ENCODE peak calls at places on chromosomes 16 and 17, in six cellular contexts. B is neuronal stem cell, D is IMR-90, I is H9, F is mesenchymal stem cell, C is trophoblast cell. P is an unnamed sample.

GRCh38 chr16:30903596-30903995 is 7.2 kb downstream of the CTF1 start:
- DNase-seq in B (no peak), D (no peak), I (no peak), F (no peak), C (no peak), P (peak)

GRCh38 chr17:57925361-57925990 is 29.7 kb downstream of the CUEDC1 start:
- DNase-seq in B (no peak), D (no peak), I (no peak), F (no peak), C (no peak), P (no peak)

GRCh38 chr17:80187493-80187892 is 17.7 kb downstream of the CARD14 start:
- DNase-seq in B (no peak), D (no peak), I (no peak), F (no peak), C (no peak), P (no peak)

GRCh38 chr17:7703584-7704574 is 1.1 kb upstream of the EFNB3 start:
- DNase-seq in B (peak), D (no peak), I (peak), F (peak), C (no peak), P (peak)

GRCh38 chr16:50202926-50203624 is 50.0 kb downstream of the TENT4B start:
- DNase-seq in B (no peak), D (peak), I (no peak), F (peak), C (peak), P (peak)

GRCh38 chr16:76278976-76279375 is 1.8 kb downstream of the CNTNAP4 start:
- DNase-seq in B (no peak), D (no peak), I (no peak), F (peak), C (no peak), P (peak)

GRCh38 chr16:81261049-81261648 is 22.7 kb downstream of the BCO1 start:
- DNase-seq in B (no peak), D (no peak), I (peak), F (no peak), C (no peak), P (peak)

GRCh38 chr16:53022374-53022773 is 30.3 kb downstream of the CHD9NB start:
- DNase-seq in B (peak), D (peak), I (peak), F (peak), C (peak), P (peak)

GRCh38 chr17:38746004-38746892 is 1.9 kb downstream of the PCGF2 start:
- DNase-seq in B (no peak), D (no peak), I (no peak), F (no peak), C (no peak), P (peak)

GRCh38 chr17:8123695-8124349 is at the start of gene HES7:
- DNase-seq in B (peak), D (peak), I (peak), F (peak), C (no peak), P (peak)

GRCh38 chr17:28347261-28347891 is 10.0 kb downstream of the POLDIP2 start:
- DNase-seq in B (no peak), D (peak), I (peak), F (peak), C (peak), P (peak)

GRCh38 chr16:278863-279366 is 1.5 kb upstream of the ARHGDIG start:
- DNase-seq in B (no peak), D (peak), I (no peak), F (peak), C (no peak), P (peak)

GRCh38 chr16:3467920-3468319 is 24.4 kb downstream of the NAA60 start:
- DNase-seq in B (no peak), D (peak), I (no peak), F (peak), C (no peak), P (peak)

GRCh38 chr17:53227514-53227913 is 595.2 kb upstream of the KIF2B start:
- DNase-seq in B (no peak), D (no peak), I (no peak), F (no peak), C (no peak), P (no peak)

GRCh38 chr16:10552998-10553491 is 27.4 kb downstream of the EMP2 start:
- DNase-seq in B (no peak), D (no peak), I (peak), F (no peak), C (peak), P (peak)
- H4K8ac ChIP-seq in B (no peak), D (no peak), I (no peak), F (no peak), C (no peak), P (no peak)

GRCh38 chr17:64505320-64506200 is 529 bp downstream of the DDX5 start:
- DNase-seq in B (peak), D (peak), I (peak), F (peak), C (peak), P (peak)
- H2AK5ac ChIP-seq in B (peak), D (peak), I (no peak), F (peak), C (peak), P (peak)

DNA sequence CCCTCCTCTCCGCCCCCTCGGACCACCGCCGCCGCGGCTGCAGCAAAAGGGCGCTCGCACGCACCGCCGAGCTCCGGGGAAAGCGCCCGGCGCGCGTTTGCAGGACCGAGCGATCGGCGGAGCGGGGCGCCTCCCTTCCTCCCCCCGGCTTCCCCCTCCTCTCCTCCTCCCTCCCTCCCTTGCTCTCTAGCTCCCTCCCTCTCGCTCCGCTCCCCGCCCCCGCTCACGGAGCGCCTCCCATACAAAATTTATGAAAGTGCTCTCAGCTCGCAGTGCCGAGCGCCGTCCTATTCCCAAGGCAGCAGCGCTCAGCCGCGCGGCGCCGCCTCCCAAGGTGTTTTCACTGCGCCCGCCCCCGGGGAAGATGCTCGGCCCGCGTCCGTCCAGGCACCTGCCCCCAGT is at the start of gene RTN4RL1:
- DNase-seq in B (peak), D (no peak), I (peak), F (peak), C (peak), P (peak)
- H4K8ac ChIP-seq in B (no peak), D (no peak), I (no peak), F (peak), C (no peak), P (no peak)

DNA sequence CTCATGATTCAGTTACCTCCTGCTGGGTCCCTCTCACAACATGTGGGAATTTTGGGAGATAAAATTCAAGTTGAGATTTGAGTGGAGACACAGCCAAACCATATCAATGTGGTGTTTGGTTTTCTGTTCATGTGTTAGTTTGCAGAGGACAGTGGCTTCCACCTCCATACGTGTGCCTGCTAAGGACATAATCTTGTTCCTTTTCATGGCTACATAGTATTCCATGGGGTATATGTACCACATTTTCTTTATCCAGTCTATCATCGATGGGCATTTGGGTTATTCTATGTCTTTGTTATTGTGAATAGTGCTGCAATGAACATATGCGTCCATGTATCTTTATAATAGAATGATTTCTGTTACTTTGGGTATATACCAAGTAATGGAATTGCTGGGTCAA is 4.5 kb upstream of the WWOX start:
- DNase-seq in B (no peak), D (no peak), I (no peak), F (no peak), C (no peak), P (no peak)
- H2AK5ac ChIP-seq in B (no peak), D (no peak), I (no peak), F (no peak), C (no peak), P (no peak)

GRCh38 chr16:2216330-2216729 is 1.7 kb upstream of the PGP start:
- DNase-seq in B (no peak), D (no peak), I (no peak), F (no peak), C (no peak), P (no peak)
- H4K8ac ChIP-seq in B (no peak), D (peak), I (no peak), F (peak), C (peak), P (no peak)

GRCh38 chr16:11312718-11313492 is 31.8 kb upstream of the PRM1 start:
- DNase-seq in B (no peak), D (peak), I (peak), F (peak), C (peak), P (peak)
- H2AK5ac ChIP-seq in B (no peak), D (peak), I (peak), F (peak), C (peak), P (peak)